ENCODE peak calls at places on chromosomes 12 and 14, in ten cellular contexts. One of them, this sample, is unnamed.

GRCh38 chr12:7646178-7646475 is 19.6 kb downstream of the APOBEC1 start:
- DNase-seq in kidney epithelial cell: no peak
- DNase-seq in Calu3: no peak
- DNase-seq in epithelial cell of proximal tubule: no peak
- DNase-seq in astrocyte of the spinal cord: no peak
- DNase-seq in foreskin fibroblast: no peak
- DNase-seq in bronchial epithelial cell: no peak
- DNase-seq in osteocyte: no peak
- DNase-seq in hepatocyte: no peak
- DNase-seq in CD8-positive, alpha-beta T cell: no peak
- DNase-seq in this sample: no peak

GRCh38 chr12:94266796-94267529 is 118.6 kb downstream of the PLXNC1 start:
- DNase-seq in kidney epithelial cell: no peak
- DNase-seq in Calu3: no peak
- DNase-seq in epithelial cell of proximal tubule: no peak
- DNase-seq in astrocyte of the spinal cord: peak
- DNase-seq in foreskin fibroblast: peak
- DNase-seq in bronchial epithelial cell: peak
- DNase-seq in osteocyte: no peak
- DNase-seq in hepatocyte: no peak
- DNase-seq in CD8-positive, alpha-beta T cell: no peak
- DNase-seq in this sample: no peak

GRCh38 chr12:62787023-62787422 is 147.9 kb downstream of the PPM1H start:
- DNase-seq in kidney epithelial cell: no peak
- DNase-seq in Calu3: no peak
- DNase-seq in epithelial cell of proximal tubule: no peak
- DNase-seq in astrocyte of the spinal cord: no peak
- DNase-seq in foreskin fibroblast: no peak
- DNase-seq in bronchial epithelial cell: no peak
- DNase-seq in osteocyte: no peak
- DNase-seq in hepatocyte: no peak
- DNase-seq in CD8-positive, alpha-beta T cell: no peak
- DNase-seq in this sample: no peak

GRCh38 chr14:59028476-59029202 is 159.8 kb upstream of the DAAM1 start:
- DNase-seq in kidney epithelial cell: peak
- DNase-seq in Calu3: peak
- DNase-seq in epithelial cell of proximal tubule: peak
- DNase-seq in astrocyte of the spinal cord: peak
- DNase-seq in foreskin fibroblast: peak
- DNase-seq in bronchial epithelial cell: peak
- DNase-seq in osteocyte: no peak
- DNase-seq in hepatocyte: peak
- DNase-seq in CD8-positive, alpha-beta T cell: no peak
- DNase-seq in this sample: no peak

GRCh38 chr12:106840217-106840616 is 65.7 kb downstream of the RIC8B start:
- DNase-seq in kidney epithelial cell: peak
- DNase-seq in Calu3: peak
- DNase-seq in epithelial cell of proximal tubule: peak
- DNase-seq in astrocyte of the spinal cord: peak
- DNase-seq in foreskin fibroblast: peak
- DNase-seq in bronchial epithelial cell: no peak
- DNase-seq in osteocyte: no peak
- DNase-seq in hepatocyte: peak
- DNase-seq in CD8-positive, alpha-beta T cell: no peak
- DNase-seq in this sample: no peak

GRCh38 chr14:102092806-102093205 is 6.0 kb upstream of the HSP90AA1 start:
- DNase-seq in kidney epithelial cell: no peak
- DNase-seq in Calu3: no peak
- DNase-seq in epithelial cell of proximal tubule: no peak
- DNase-seq in astrocyte of the spinal cord: no peak
- DNase-seq in foreskin fibroblast: no peak
- DNase-seq in bronchial epithelial cell: no peak
- DNase-seq in osteocyte: no peak
- DNase-seq in hepatocyte: no peak
- DNase-seq in CD8-positive, alpha-beta T cell: no peak
- DNase-seq in this sample: no peak

GRCh38 chr12:80582431-80582830 is 125.0 kb upstream of the MYF6 start:
- DNase-seq in kidney epithelial cell: no peak
- DNase-seq in Calu3: no peak
- DNase-seq in epithelial cell of proximal tubule: no peak
- DNase-seq in astrocyte of the spinal cord: no peak
- DNase-seq in foreskin fibroblast: no peak
- DNase-seq in bronchial epithelial cell: no peak
- DNase-seq in osteocyte: no peak
- DNase-seq in hepatocyte: no peak
- DNase-seq in CD8-positive, alpha-beta T cell: no peak
- DNase-seq in this sample: no peak

GRCh38 chr12:22729898-22730443 is 105.0 kb downstream of the ETNK1 start:
- DNase-seq in kidney epithelial cell: peak
- DNase-seq in Calu3: no peak
- DNase-seq in epithelial cell of proximal tubule: peak
- DNase-seq in astrocyte of the spinal cord: peak
- DNase-seq in foreskin fibroblast: peak
- DNase-seq in bronchial epithelial cell: peak
- DNase-seq in osteocyte: no peak
- DNase-seq in hepatocyte: no peak
- DNase-seq in CD8-positive, alpha-beta T cell: no peak
- DNase-seq in this sample: no peak

GRCh38 chr12:100669922-100670321 is 96.4 kb downstream of the GAS2L3 start:
- DNase-seq in kidney epithelial cell: no peak
- DNase-seq in Calu3: no peak
- DNase-seq in epithelial cell of proximal tubule: no peak
- DNase-seq in astrocyte of the spinal cord: no peak
- DNase-seq in foreskin fibroblast: no peak
- DNase-seq in bronchial epithelial cell: no peak
- DNase-seq in osteocyte: no peak
- DNase-seq in hepatocyte: no peak
- DNase-seq in CD8-positive, alpha-beta T cell: no peak
- DNase-seq in this sample: no peak

GRCh38 chr12:100666588-100666987 is 93.1 kb downstream of the GAS2L3 start:
- DNase-seq in kidney epithelial cell: no peak
- DNase-seq in Calu3: no peak
- DNase-seq in epithelial cell of proximal tubule: no peak
- DNase-seq in astrocyte of the spinal cord: no peak
- DNase-seq in foreskin fibroblast: no peak
- DNase-seq in bronchial epithelial cell: no peak
- DNase-seq in osteocyte: no peak
- DNase-seq in hepatocyte: no peak
- DNase-seq in CD8-positive, alpha-beta T cell: no peak
- DNase-seq in this sample: no peak

GRCh38 chr12:100672075-100672592 is 98.7 kb downstream of the GAS2L3 start:
- DNase-seq in kidney epithelial cell: no peak
- DNase-seq in Calu3: peak
- DNase-seq in epithelial cell of proximal tubule: no peak
- DNase-seq in astrocyte of the spinal cord: no peak
- DNase-seq in foreskin fibroblast: no peak
- DNase-seq in bronchial epithelial cell: no peak
- DNase-seq in osteocyte: no peak
- DNase-seq in hepatocyte: no peak
- DNase-seq in CD8-positive, alpha-beta T cell: no peak
- DNase-seq in this sample: no peak

GRCh38 chr12:100671396-100672074 is 98.1 kb downstream of the GAS2L3 start:
- DNase-seq in kidney epithelial cell: no peak
- DNase-seq in Calu3: no peak
- DNase-seq in epithelial cell of proximal tubule: no peak
- DNase-seq in astrocyte of the spinal cord: no peak
- DNase-seq in foreskin fibroblast: no peak
- DNase-seq in bronchial epithelial cell: no peak
- DNase-seq in osteocyte: no peak
- DNase-seq in hepatocyte: no peak
- DNase-seq in CD8-positive, alpha-beta T cell: no peak
- DNase-seq in this sample: no peak

GRCh38 chr12:100668939-100669536 is 95.6 kb downstream of the GAS2L3 start:
- DNase-seq in kidney epithelial cell: peak
- DNase-seq in Calu3: peak
- DNase-seq in epithelial cell of proximal tubule: no peak
- DNase-seq in astrocyte of the spinal cord: peak
- DNase-seq in foreskin fibroblast: peak
- DNase-seq in bronchial epithelial cell: peak
- DNase-seq in osteocyte: peak
- DNase-seq in hepatocyte: peak
- DNase-seq in CD8-positive, alpha-beta T cell: no peak
- DNase-seq in this sample: no peak
- TF ChIP-seq CTCF in kidney epithelial cell: peak
- TF ChIP-seq CTCF in Calu3: peak
- TF ChIP-seq CTCF in epithelial cell of proximal tubule: peak
- TF ChIP-seq CTCF in astrocyte of the spinal cord: peak
- TF ChIP-seq CTCF in foreskin fibroblast: peak
- TF ChIP-seq CTCF in bronchial epithelial cell: peak
- TF ChIP-seq CTCF in osteocyte: peak
- TF ChIP-seq CTCF in hepatocyte: peak
- TF ChIP-seq CTCF in CD8-positive, alpha-beta T cell: peak
- TF ChIP-seq CTCF in this sample: peak

DNA sequence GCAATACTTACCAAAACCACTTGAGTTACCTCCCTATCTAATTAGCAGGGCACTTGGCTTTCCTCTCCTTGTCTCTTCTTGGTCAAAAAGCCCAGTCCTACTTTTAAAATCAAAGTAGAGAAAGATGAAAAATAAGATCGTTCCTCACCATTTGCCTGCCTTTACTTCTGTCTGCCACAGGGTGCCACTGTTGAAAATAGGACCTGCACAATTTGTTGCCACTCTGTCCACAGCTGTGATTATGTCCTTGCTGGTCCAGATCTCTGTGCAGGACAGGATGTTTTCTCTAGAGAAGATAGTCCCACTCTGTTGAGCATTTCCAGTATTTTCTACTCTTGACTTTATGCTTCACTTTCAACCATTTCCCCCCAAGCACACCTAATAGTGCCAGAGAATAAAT is 179.9 kb downstream of the PDZRN4 start:
- DNase-seq in kidney epithelial cell: no peak
- DNase-seq in Calu3: no peak
- DNase-seq in epithelial cell of proximal tubule: no peak
- DNase-seq in astrocyte of the spinal cord: no peak
- DNase-seq in foreskin fibroblast: no peak
- DNase-seq in bronchial epithelial cell: peak
- DNase-seq in osteocyte: no peak
- DNase-seq in hepatocyte: no peak
- DNase-seq in CD8-positive, alpha-beta T cell: no peak
- DNase-seq in this sample: no peak
- TF ChIP-seq CTCF in kidney epithelial cell: peak
- TF ChIP-seq CTCF in Calu3: no peak
- TF ChIP-seq CTCF in epithelial cell of proximal tubule: peak
- TF ChIP-seq CTCF in astrocyte of the spinal cord: peak
- TF ChIP-seq CTCF in foreskin fibroblast: peak
- TF ChIP-seq CTCF in bronchial epithelial cell: peak
- TF ChIP-seq CTCF in osteocyte: no peak
- TF ChIP-seq CTCF in hepatocyte: peak
- TF ChIP-seq CTCF in CD8-positive, alpha-beta T cell: no peak
- TF ChIP-seq CTCF in this sample: peak

GRCh38 chr14:53331247-53331646 is 178.1 kb upstream of the DDHD1 start:
- DNase-seq in kidney epithelial cell: peak
- DNase-seq in Calu3: no peak
- DNase-seq in epithelial cell of proximal tubule: peak
- DNase-seq in astrocyte of the spinal cord: peak
- DNase-seq in foreskin fibroblast: peak
- DNase-seq in bronchial epithelial cell: peak
- DNase-seq in osteocyte: no peak
- DNase-seq in hepatocyte: no peak
- DNase-seq in CD8-positive, alpha-beta T cell: no peak
- DNase-seq in this sample: no peak

GRCh38 chr14:53330441-53330840 is 177.3 kb upstream of the DDHD1 start:
- DNase-seq in kidney epithelial cell: no peak
- DNase-seq in Calu3: no peak
- DNase-seq in epithelial cell of proximal tubule: no peak
- DNase-seq in astrocyte of the spinal cord: no peak
- DNase-seq in foreskin fibroblast: no peak
- DNase-seq in bronchial epithelial cell: no peak
- DNase-seq in osteocyte: no peak
- DNase-seq in hepatocyte: no peak
- DNase-seq in CD8-positive, alpha-beta T cell: no peak
- DNase-seq in this sample: no peak

GRCh38 chr14:53327716-53328115 is 174.6 kb upstream of the DDHD1 start:
- DNase-seq in kidney epithelial cell: peak
- DNase-seq in Calu3: no peak
- DNase-seq in epithelial cell of proximal tubule: peak
- DNase-seq in astrocyte of the spinal cord: peak
- DNase-seq in foreskin fibroblast: peak
- DNase-seq in bronchial epithelial cell: peak
- DNase-seq in osteocyte: no peak
- DNase-seq in hepatocyte: no peak
- DNase-seq in CD8-positive, alpha-beta T cell: no peak
- DNase-seq in this sample: no peak

DNA sequence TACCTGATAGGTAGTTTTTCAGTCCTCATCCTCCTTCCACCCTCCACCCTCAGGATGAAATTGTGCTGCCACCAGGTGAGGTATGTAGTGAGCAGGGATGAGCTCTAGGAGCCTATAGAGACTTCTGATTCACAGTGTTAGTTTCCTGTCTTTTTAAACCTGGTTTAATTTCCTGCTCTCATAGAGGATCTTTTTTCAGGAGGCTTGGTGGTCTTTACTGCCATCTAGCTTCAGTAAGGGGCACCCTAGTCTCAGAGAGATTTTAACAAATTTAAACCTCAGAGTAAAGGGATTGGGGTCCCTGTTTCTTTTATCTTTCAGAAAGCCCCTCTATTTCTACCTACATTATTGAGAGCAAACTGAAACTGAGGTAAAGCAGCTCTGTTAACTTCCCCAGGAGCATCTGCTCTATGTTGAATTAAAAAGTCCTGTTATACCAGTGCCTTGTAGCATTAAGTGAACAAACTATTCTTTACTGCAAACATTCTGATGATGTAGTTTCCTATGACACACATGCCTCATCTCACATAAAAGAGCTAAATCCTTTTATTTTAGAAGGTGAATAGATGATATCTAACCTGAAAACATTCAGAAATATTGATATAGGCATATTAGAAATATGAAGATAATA is 172.2 kb upstream of the DDHD1 start:
- DNase-seq in kidney epithelial cell: no peak
- DNase-seq in Calu3: no peak
- DNase-seq in epithelial cell of proximal tubule: no peak
- DNase-seq in astrocyte of the spinal cord: no peak
- DNase-seq in foreskin fibroblast: no peak
- DNase-seq in bronchial epithelial cell: peak
- DNase-seq in osteocyte: no peak
- DNase-seq in hepatocyte: no peak
- DNase-seq in CD8-positive, alpha-beta T cell: no peak
- DNase-seq in this sample: no peak
- TF ChIP-seq CTCF in kidney epithelial cell: peak
- TF ChIP-seq CTCF in Calu3: no peak
- TF ChIP-seq CTCF in epithelial cell of proximal tubule: peak
- TF ChIP-seq CTCF in astrocyte of the spinal cord: peak
- TF ChIP-seq CTCF in foreskin fibroblast: peak
- TF ChIP-seq CTCF in bronchial epithelial cell: no peak
- TF ChIP-seq CTCF in osteocyte: peak
- TF ChIP-seq CTCF in hepatocyte: peak
- TF ChIP-seq CTCF in CD8-positive, alpha-beta T cell: no peak
- TF ChIP-seq CTCF in this sample: no peak

DNA sequence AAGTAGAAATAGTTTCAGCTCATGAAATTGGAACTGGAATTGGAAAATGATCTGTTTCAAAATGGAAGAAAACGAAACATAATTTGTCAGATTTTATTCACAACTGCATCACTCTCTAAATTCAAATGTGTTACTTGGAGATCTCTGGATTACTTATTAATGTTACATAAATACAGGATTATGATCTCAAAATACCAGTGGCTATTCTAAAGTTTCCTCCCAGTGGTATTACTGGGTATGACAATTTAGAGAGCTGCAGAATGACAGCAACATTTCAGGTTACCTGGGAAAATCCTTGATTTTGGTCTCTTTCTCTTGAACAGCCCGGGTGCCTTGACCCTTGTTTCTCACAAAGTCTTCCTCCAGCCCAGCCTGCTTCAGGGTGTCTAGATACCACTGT is 14.2 kb downstream of the FAM161B start:
- DNase-seq in kidney epithelial cell: no peak
- DNase-seq in Calu3: no peak
- DNase-seq in epithelial cell of proximal tubule: no peak
- DNase-seq in astrocyte of the spinal cord: peak
- DNase-seq in foreskin fibroblast: no peak
- DNase-seq in bronchial epithelial cell: peak
- DNase-seq in osteocyte: no peak
- DNase-seq in hepatocyte: no peak
- DNase-seq in CD8-positive, alpha-beta T cell: no peak
- DNase-seq in this sample: no peak
- TF ChIP-seq CTCF in kidney epithelial cell: peak
- TF ChIP-seq CTCF in Calu3: peak
- TF ChIP-seq CTCF in epithelial cell of proximal tubule: peak
- TF ChIP-seq CTCF in astrocyte of the spinal cord: peak
- TF ChIP-seq CTCF in foreskin fibroblast: no peak
- TF ChIP-seq CTCF in bronchial epithelial cell: peak
- TF ChIP-seq CTCF in osteocyte: peak
- TF ChIP-seq CTCF in hepatocyte: no peak
- TF ChIP-seq CTCF in CD8-positive, alpha-beta T cell: peak
- TF ChIP-seq CTCF in this sample: peak

This sample was measured in CD14-positive monocyte.